ENCODE peak calls at places on chromosome 9, in six cellular contexts. E, N, L, W, F and A are unnamed samples.

GRCh38 chr9:72315089-72315509 is 49.9 kb downstream of the ZFAND5 start:
- DNase-seq in E (peak; percentile 88), N (peak; percentile 74), L (peak; percentile 67), W (no peak), F (peak; percentile 64), A (no peak)

GRCh38 chr9:116437411-116438370 is 249.4 kb upstream of the TRIM32 start:
- DNase-seq in E (no peak), N (no peak), L (no peak), W (no peak), F (no peak), A (peak; percentile 57)

GRCh38 chr9:134064711-134065110 is 3.1 kb downstream of the BRD3 start:
- DNase-seq in E (no peak), N (peak; percentile 25), L (no peak), W (no peak), F (no peak), A (no peak)

GRCh38 chr9:79382468-79382867 is 189.3 kb upstream of the TLE4 start:
- DNase-seq in E (no peak), N (no peak), L (no peak), W (no peak), F (no peak), A (no peak)

GRCh38 chr9:98488578-98489312 is 220.0 kb downstream of the GABBR2 start:
- DNase-seq in E (no peak), N (no peak), L (no peak), W (no peak), F (no peak), A (no peak)

GRCh38 chr9:77495834-77496671 is 152.1 kb downstream of the GNA14 start:
- DNase-seq in E (peak; percentile 70), N (no peak), L (no peak), W (no peak), F (no peak), A (no peak)

GRCh38 chr9:34430843-34431437 is 27.4 kb downstream of the FAM219A start:
- DNase-seq in E (peak; percentile 69), N (peak; percentile 57), L (peak; percentile 90), W (no peak), F (peak; percentile 56), A (no peak)

GRCh38 chr9:79706512-79706911 is 134.7 kb downstream of the TLE4 start:
- DNase-seq in E (no peak), N (no peak), L (no peak), W (no peak), F (no peak), A (no peak)

GRCh38 chr9:73565833-73566465 is 414.3 kb downstream of the ANXA1 start:
- DNase-seq in E (no peak), N (no peak), L (peak; percentile 28), W (no peak), F (no peak), A (no peak)

GRCh38 chr9:95000821-95001220 is 274.3 kb downstream of the AOPEP start:
- DNase-seq in E (no peak), N (no peak), L (no peak), W (no peak), F (no peak), A (no peak)

GRCh38 chr9:110256392-110257096 is at the start of gene TXN:
- DNase-seq in E (peak; percentile 94), N (peak; percentile 93), L (peak; percentile 92), W (peak; percentile 59), F (peak; percentile 73), A (peak; percentile 98)

GRCh38 chr9:110256142-110256391 is 240 bp downstream of the TXN start:
- DNase-seq in E (no peak), N (no peak), L (no peak), W (no peak), F (no peak), A (no peak)

GRCh38 chr9:110255064-110255416 is 1.3 kb downstream of the TXN start:
- DNase-seq in E (no peak), N (no peak), L (no peak), W (no peak), F (no peak), A (no peak)

GRCh38 chr9:110254500-110254899 is 1.8 kb downstream of the TXN start:
- DNase-seq in E (no peak), N (no peak), L (no peak), W (no peak), F (no peak), A (no peak)

DNA sequence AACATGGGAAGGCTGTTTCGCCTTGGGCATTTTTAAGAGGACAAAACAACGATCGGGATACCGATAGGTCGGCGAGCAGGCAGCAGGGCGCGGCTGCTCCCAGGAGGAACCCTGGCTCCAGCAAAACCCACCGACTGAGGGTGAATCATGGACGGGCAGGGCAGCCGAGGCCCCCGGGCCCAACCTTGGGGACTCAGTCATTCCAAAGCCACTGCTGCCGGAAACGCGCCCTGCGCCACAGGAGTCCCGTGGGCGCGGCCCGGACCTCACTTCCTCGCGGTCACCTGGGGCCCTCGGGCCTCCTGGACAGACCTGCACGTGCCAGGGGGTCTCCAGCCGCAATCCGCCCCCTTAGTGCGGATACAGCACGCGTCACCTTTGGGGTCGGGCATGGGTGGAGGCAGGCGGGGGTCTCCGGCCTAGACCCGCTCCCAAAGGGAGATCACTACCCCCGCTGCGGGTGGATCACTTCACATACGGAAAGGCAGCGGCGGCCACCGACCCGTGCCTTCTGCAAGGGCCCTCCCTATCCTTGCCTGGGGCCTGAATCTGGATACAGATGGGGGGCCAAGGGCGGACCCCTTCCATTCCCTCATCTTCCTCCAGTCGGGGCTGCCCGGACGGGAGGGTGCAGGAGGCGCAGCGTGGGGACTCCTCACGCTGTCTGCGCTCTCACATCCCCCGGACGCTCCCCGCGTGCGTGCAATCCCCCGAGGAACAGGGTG is 728 bp downstream of the TXN start:
- DNase-seq in E (peak; percentile 82), N (peak; percentile 73), L (peak; percentile 68), W (peak; percentile 6), F (peak; percentile 23), A (no peak)
- TF ChIP-seq POLR2A in E (no peak), N (peak; percentile 34), L (no peak), W (no peak), F (peak; percentile 18), A (peak; percentile 38)

DNA sequence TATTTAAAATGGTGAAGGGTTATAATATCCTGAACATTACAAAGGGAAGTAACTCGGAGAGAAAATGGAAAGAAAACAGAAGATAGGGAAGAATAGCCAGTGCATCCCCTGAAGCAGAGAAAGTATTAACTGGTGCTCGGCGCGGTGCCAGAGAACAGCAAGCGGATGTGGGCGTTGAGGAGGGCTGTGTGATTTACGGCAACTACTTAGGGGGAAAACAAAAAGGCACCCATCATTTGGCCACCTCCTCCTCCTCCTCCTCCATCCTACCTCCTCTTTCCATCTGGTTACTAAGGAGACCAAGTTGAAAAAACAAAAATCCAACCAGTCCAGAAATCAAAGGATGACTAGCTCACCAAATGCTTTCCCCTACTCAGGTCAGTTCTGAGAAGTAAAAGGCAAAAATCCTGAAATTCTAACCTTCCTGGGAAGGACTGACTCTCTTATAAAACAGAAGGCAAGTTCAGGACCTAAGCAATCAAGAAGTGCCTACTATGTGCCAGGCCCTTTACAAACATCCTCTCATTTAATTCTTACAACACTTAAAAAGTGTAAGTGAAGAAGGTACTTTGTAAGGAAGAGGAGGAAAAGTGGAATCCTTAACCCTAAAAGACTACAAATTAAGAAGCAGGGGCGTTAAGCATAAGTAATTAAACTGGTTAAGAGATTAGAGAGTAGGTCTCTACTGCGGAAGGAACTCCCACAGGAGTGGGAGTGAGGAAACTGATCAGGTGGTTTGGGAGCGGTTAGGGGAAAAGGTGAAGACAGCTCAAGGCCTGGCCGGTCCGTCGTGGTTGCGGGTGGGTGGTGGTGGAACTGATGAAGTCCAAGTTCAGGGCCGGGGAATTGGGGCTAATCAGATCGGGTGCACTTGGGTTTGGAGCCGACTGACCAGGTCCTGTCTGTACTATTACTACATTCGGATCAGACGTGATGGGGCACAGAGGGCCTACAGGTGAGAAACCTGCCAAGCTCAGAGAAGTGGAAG is 1.0 kb downstream of the MED27 start:
- DNase-seq in E (peak; percentile 68), N (no peak), L (no peak), W (no peak), F (no peak), A (no peak)
- H3K27ac ChIP-seq in E (peak overlapping the region; percentile 85), N (peak overlapping the region; percentile 84), L (peak overlapping the region; percentile 72), W (no peak overlapping the region), F (peak overlapping the region; percentile 71), A (peak overlapping the region; percentile 73)

GRCh38 chr9:123343428-123344272 is 12.3 kb upstream of the CRB2 start:
- DNase-seq in E (no peak), N (no peak), L (no peak), W (no peak), F (no peak), A (no peak)

GRCh38 chr9:123346026-123346425 is 10.0 kb upstream of the CRB2 start:
- DNase-seq in E (no peak), N (no peak), L (no peak), W (no peak), F (no peak), A (no peak)

GRCh38 chr9:123342247-123342646 is 13.8 kb upstream of the CRB2 start:
- DNase-seq in E (no peak), N (no peak), L (no peak), W (no peak), F (no peak), A (no peak)

GRCh38 chr9:123346826-123347225 is 9.2 kb upstream of the CRB2 start:
- DNase-seq in E (no peak), N (no peak), L (no peak), W (no peak), F (no peak), A (no peak)

GRCh38 chr9:123344273-123345096 is 11.5 kb upstream of the CRB2 start:
- DNase-seq in E (no peak), N (no peak), L (no peak), W (no peak), F (no peak), A (no peak)
- TF ChIP-seq POLR2A in E (no peak), N (no peak), L (no peak), W (no peak), F (no peak), A (no peak)

GRCh38 chr9:13175732-13176131 is 103.8 kb downstream of the MPDZ start:
- DNase-seq in E (no peak), N (no peak), L (no peak), W (no peak), F (no peak), A (no peak)
- H3K27ac ChIP-seq in E (no peak overlapping the region), N (no peak overlapping the region), L (no peak overlapping the region), W (no peak overlapping the region), F (no peak overlapping the region), A (no peak overlapping the region)

GRCh38 chr9:74887041-74887980 is at the start of gene TRPM6:
- DNase-seq in E (peak; percentile 89), N (peak; percentile 77), L (peak; percentile 87), W (peak; percentile 22), F (peak; percentile 48), A (no peak)
- TF ChIP-seq POLR2A in E (no peak), N (no peak), L (no peak), W (no peak), F (no peak), A (no peak)

GRCh38 chr9:123059472-123060220 is 26.2 kb downstream of the GPR21 start:
- DNase-seq in E (no peak), N (no peak), L (no peak), W (no peak), F (no peak), A (no peak)
- H3K27ac ChIP-seq in E (no peak overlapping the region), N (no peak overlapping the region), L (no peak overlapping the region), W (peak overlapping the region; percentile 59), F (no peak overlapping the region), A (no peak overlapping the region)